ENCODE peak calls at places on chromosomes 11 and 22, in five cellular contexts. One of them, this sample, is unnamed.

GRCh38 chr11:9861860-9862725 is 198.2 kb downstream of the SWAP70 start:
- DNase-seq in NB4: peak; percentile 81
- DNase-seq in IMR-90: peak; percentile 75
- DNase-seq in lower leg skin: peak; percentile 28
- DNase-seq in heart left ventricle: peak; percentile 36
- DNase-seq in this sample: no peak

GRCh38 chr11:63683133-63683991 is 2.1 kb downstream of the RTN3 start:
- DNase-seq in IMR-90: peak; percentile 53
- DNase-seq in NB4: peak; percentile 54
- DNase-seq in lower leg skin: no peak
- DNase-seq in heart left ventricle: no peak
- DNase-seq in this sample: no peak

GRCh38 chr11:19193916-19194315 is 7.9 kb downstream of the CSRP3 start:
- DNase-seq in NB4: no peak
- DNase-seq in IMR-90: no peak
- DNase-seq in lower leg skin: no peak
- DNase-seq in heart left ventricle: no peak
- DNase-seq in this sample: no peak

GRCh38 chr11:25890626-25891250 is 441.2 kb upstream of the ANO3 start:
- DNase-seq in IMR-90: no peak
- DNase-seq in lower leg skin: no peak
- DNase-seq in heart left ventricle: no peak
- DNase-seq in NB4: no peak
- DNase-seq in this sample: no peak

GRCh38 chr11:107598225-107599139 is 7.5 kb downstream of the ELMOD1 start:
- DNase-seq in lower leg skin: no peak
- DNase-seq in IMR-90: no peak
- DNase-seq in NB4: peak; percentile 16
- DNase-seq in heart left ventricle: no peak
- DNase-seq in this sample: no peak

GRCh38 chr11:73645972-73646631 is at the start of gene PLEKHB1:
- DNase-seq in NB4: no peak
- DNase-seq in heart left ventricle: no peak
- DNase-seq in lower leg skin: no peak
- DNase-seq in IMR-90: no peak
- DNase-seq in this sample: no peak

GRCh38 chr22:35587447-35587870 is 29.7 kb downstream of the MB start:
- DNase-seq in heart left ventricle: peak; percentile 96
- DNase-seq in IMR-90: no peak
- DNase-seq in NB4: no peak
- DNase-seq in lower leg skin: no peak
- DNase-seq in this sample: no peak

GRCh38 chr22:49570032-49570848 is 257.4 kb downstream of the BRD1 start:
- DNase-seq in heart left ventricle: no peak
- DNase-seq in NB4: peak; percentile 13
- DNase-seq in lower leg skin: no peak
- DNase-seq in IMR-90: no peak
- DNase-seq in this sample: no peak

GRCh38 chr11:116701876-116702275 is 70.9 kb downstream of the BUD13 start:
- DNase-seq in lower leg skin: no peak
- DNase-seq in NB4: no peak
- DNase-seq in heart left ventricle: no peak
- DNase-seq in IMR-90: no peak
- DNase-seq in this sample: no peak

GRCh38 chr22:49449811-49450386 is 377.8 kb downstream of the BRD1 start:
- DNase-seq in IMR-90: no peak
- DNase-seq in lower leg skin: no peak
- DNase-seq in NB4: no peak
- DNase-seq in heart left ventricle: no peak
- DNase-seq in this sample: no peak

GRCh38 chr22:50010676-50011446 is 1.7 kb downstream of the IL17REL start:
- DNase-seq in IMR-90: no peak
- DNase-seq in lower leg skin: no peak
- DNase-seq in NB4: no peak
- DNase-seq in heart left ventricle: no peak
- DNase-seq in this sample: no peak

GRCh38 chr11:75351541-75352416 is at the start of gene ARRB1:
- DNase-seq in NB4: peak; percentile 98
- DNase-seq in heart left ventricle: peak; percentile 71
- DNase-seq in lower leg skin: peak; percentile 48
- DNase-seq in IMR-90: no peak
- DNase-seq in this sample: no peak

GRCh38 chr11:10669258-10670033 is 24.1 kb downstream of the IRAG1 start:
- DNase-seq in lower leg skin: no peak
- DNase-seq in heart left ventricle: no peak
- DNase-seq in NB4: no peak
- DNase-seq in IMR-90: peak; percentile 76
- DNase-seq in this sample: no peak

GRCh38 chr11:14380947-14381555 is 22.1 kb upstream of the RRAS2 start:
- DNase-seq in heart left ventricle: peak; percentile 79
- DNase-seq in NB4: no peak
- DNase-seq in lower leg skin: peak; percentile 38
- DNase-seq in IMR-90: peak; percentile 36
- DNase-seq in this sample: no peak
- TF ChIP-seq POLR2A in heart left ventricle: no peak
- TF ChIP-seq POLR2A in NB4: no peak
- TF ChIP-seq POLR2A in lower leg skin: no peak
- TF ChIP-seq POLR2A in IMR-90: no peak
- TF ChIP-seq POLR2A in this sample: no peak

GRCh38 chr11:65377036-65377435 is 5.4 kb downstream of the SLC25A45 start:
- DNase-seq in IMR-90: no peak
- DNase-seq in heart left ventricle: no peak
- DNase-seq in NB4: no peak
- DNase-seq in lower leg skin: no peak
- DNase-seq in this sample: no peak

GRCh38 chr11:65378928-65379638 is 3.4 kb downstream of the SLC25A45 start:
- DNase-seq in heart left ventricle: no peak
- DNase-seq in IMR-90: no peak
- DNase-seq in NB4: no peak
- DNase-seq in lower leg skin: no peak
- DNase-seq in this sample: no peak

GRCh38 chr11:65377777-65378176 is 4.7 kb downstream of the SLC25A45 start:
- DNase-seq in NB4: no peak
- DNase-seq in IMR-90: no peak
- DNase-seq in heart left ventricle: no peak
- DNase-seq in lower leg skin: no peak
- DNase-seq in this sample: no peak

GRCh38 chr11:65379698-65380459 is 2.6 kb downstream of the SLC25A45 start:
- DNase-seq in NB4: no peak
- DNase-seq in lower leg skin: no peak
- DNase-seq in heart left ventricle: no peak
- DNase-seq in IMR-90: no peak
- DNase-seq in this sample: no peak

GRCh38 chr11:65378208-65378927 is 4.1 kb downstream of the SLC25A45 start:
- DNase-seq in lower leg skin: no peak
- DNase-seq in NB4: peak; percentile 83
- DNase-seq in IMR-90: no peak
- DNase-seq in heart left ventricle: no peak
- DNase-seq in this sample: no peak
- TF ChIP-seq CTCF in lower leg skin: no peak
- TF ChIP-seq CTCF in NB4: peak; percentile 30
- TF ChIP-seq CTCF in IMR-90: peak; percentile 12
- TF ChIP-seq CTCF in heart left ventricle: no peak
- TF ChIP-seq CTCF in this sample: no peak

DNA sequence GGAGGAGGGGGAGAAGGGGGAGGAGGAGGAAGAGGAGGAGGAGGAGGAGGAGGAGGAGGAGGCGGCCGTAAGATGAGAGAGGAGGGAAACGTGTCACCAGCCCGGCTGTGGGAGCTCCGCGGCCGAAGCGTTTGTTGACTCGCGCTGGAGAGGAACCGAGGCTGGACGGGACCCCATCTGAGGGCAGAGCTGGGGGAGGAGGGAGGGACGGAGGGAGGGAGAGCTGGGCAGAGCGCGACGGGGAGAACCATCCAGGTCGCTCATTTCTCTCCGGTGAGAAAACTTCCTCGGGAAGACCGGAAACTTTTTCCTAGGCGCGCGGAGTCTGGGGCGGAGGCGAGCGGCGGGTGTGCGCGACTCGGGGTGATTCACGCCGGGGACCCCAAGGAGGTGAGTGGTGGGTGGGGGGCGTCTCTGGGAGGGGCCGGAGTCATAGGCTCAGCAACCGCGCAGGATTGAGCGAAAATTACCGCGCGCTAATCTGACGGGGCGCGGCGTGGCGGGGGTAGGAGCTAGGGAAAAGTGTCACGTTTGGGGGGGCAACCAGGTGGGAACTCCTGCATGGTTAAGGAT is 80.3 kb downstream of the PRR5L start:
- DNase-seq in IMR-90: peak; percentile 18
- DNase-seq in NB4: no peak
- DNase-seq in heart left ventricle: peak; percentile 44
- DNase-seq in lower leg skin: no peak
- DNase-seq in this sample: no peak
- TF ChIP-seq POLR2A in IMR-90: no peak
- TF ChIP-seq POLR2A in NB4: no peak
- TF ChIP-seq POLR2A in heart left ventricle: no peak
- TF ChIP-seq POLR2A in lower leg skin: no peak
- TF ChIP-seq POLR2A in this sample: no peak

GRCh38 chr11:71333473-71333872 is 81.1 kb upstream of the SHANK2 start:
- DNase-seq in heart left ventricle: no peak
- DNase-seq in NB4: no peak
- DNase-seq in lower leg skin: no peak
- DNase-seq in IMR-90: no peak
- DNase-seq in this sample: no peak
- TF ChIP-seq CTCF in heart left ventricle: no peak
- TF ChIP-seq CTCF in NB4: no peak
- TF ChIP-seq CTCF in lower leg skin: no peak
- TF ChIP-seq CTCF in IMR-90: no peak
- TF ChIP-seq CTCF in this sample: no peak

GRCh38 chr22:42072606-42073330 is 1.3 kb upstream of the PHETA2 start:
- DNase-seq in lower leg skin: no peak
- DNase-seq in heart left ventricle: peak; percentile 55
- DNase-seq in IMR-90: no peak
- DNase-seq in NB4: peak; percentile 28
- DNase-seq in this sample: no peak

GRCh38 chr22:42068351-42068730 is 2.3 kb downstream of the NAGA start:
- DNase-seq in IMR-90: no peak
- DNase-seq in NB4: no peak
- DNase-seq in lower leg skin: no peak
- DNase-seq in heart left ventricle: no peak
- DNase-seq in this sample: no peak

GRCh38 chr22:42073568-42074152 is 388 bp upstream of the PHETA2 start:
- DNase-seq in IMR-90: no peak
- DNase-seq in lower leg skin: no peak
- DNase-seq in NB4: no peak
- DNase-seq in heart left ventricle: no peak
- DNase-seq in this sample: no peak

GRCh38 chr22:42069801-42070516 is 653 bp downstream of the NAGA start:
- DNase-seq in IMR-90: no peak
- DNase-seq in lower leg skin: no peak
- DNase-seq in heart left ventricle: no peak
- DNase-seq in NB4: peak; percentile 68
- DNase-seq in this sample: no peak

DNA sequence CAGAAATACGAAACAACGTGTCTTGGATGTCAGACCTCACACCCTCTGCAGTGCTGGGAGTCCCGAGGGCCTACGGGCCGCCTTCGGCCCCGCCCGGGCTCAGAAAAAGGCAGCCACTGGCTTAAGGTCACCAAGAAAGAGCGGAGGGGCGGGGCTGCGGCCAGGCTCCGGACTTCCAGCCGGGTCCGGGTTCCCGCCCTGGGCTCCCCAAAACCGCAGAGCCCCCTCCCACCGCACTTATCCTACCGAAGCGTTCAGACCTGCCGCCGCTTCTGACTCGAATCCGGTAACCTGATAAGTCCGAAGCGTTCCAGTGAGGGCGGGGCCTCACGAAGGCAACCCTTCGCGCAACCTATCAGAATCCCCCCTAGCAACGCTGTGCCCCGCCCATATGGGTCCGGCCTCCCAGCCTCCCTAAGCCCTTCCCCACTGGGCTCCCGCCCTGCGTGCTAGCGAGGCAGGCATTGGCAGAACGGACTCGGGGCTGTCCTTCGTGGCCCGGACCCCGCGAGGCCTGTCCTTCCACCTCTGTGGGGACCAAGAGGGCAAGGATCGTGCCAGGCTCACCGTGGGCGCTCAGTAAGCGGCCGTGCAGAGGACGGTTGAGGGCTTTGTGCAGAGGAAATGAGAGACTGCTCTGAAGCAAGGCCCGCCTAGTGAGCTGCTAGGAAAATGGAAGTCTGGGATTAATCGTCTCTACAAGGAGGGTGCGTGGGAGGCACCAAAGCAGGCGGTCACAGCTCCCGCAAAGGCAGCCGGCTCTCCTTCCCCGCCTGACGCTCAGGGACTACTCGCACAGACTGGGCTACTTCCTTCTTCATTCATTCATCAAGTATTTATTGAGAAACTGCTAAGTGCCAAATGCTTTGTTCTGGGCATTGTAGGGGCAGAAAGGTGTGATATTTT is at the start of gene NAGA:
- DNase-seq in heart left ventricle: peak; percentile 98
- DNase-seq in lower leg skin: peak; percentile 95
- DNase-seq in NB4: peak; percentile 99
- DNase-seq in IMR-90: peak; percentile 94
- DNase-seq in this sample: peak; percentile 80
- TF ChIP-seq POLR2A in heart left ventricle: no peak
- TF ChIP-seq POLR2A in lower leg skin: no peak
- TF ChIP-seq POLR2A in NB4: peak; percentile 78
- TF ChIP-seq POLR2A in IMR-90: no peak
- TF ChIP-seq POLR2A in this sample: no peak

DNA sequence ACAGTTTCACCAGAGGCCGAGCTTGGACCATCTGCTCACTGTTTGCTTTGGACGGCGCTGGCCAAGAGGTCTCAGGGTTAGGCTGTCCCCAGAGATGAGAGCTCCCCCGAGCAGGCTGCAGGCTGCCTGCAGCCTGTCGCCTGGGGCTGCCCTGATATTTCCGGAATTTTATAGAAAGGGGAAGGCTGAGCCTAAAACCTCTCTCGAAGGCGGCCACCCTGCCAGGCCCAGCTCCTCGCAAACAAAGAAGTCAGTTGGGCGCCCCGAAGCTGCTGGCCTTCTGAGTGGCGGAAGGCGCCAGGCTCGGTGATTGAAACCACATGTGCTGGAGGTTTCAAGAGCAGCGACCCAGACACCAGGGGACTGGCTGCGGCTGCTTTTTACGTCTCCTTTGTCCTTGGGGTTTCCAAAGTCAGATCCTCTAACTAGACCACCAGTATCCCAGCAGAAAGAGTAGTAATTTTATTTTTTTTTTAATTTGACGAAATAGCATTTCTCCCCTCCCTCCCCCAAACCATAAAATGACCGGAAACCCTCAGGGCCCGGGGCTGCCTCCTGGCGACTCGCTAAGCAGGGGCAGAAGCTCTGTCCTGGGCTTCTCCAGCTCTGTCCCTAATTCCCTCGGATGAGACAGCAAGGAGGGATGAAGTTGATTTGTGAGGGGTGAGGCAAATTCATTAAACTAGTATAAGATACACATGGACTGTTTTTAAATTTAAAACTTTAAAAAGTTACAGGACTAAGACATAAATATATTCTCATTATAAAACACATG is 57.4 kb downstream of the CLMP start:
- DNase-seq in heart left ventricle: peak; percentile 82
- DNase-seq in NB4: peak; percentile 95
- DNase-seq in IMR-90: peak; percentile 75
- DNase-seq in lower leg skin: peak; percentile 64
- DNase-seq in this sample: no peak
- TF ChIP-seq CTCF in heart left ventricle: no peak
- TF ChIP-seq CTCF in NB4: no peak
- TF ChIP-seq CTCF in IMR-90: peak; percentile 21
- TF ChIP-seq CTCF in lower leg skin: no peak
- TF ChIP-seq CTCF in this sample: no peak

This sample was measured in esophagus squamous epithelium.